ENCODE peak calls at places on chromosome 4, in ten cellular contexts. S, I, O, E, J, W, C, H, N and B are unnamed samples.

GRCh38 chr4:128393111-128393704 is 105.6 kb upstream of the PGRMC2 start:
- DNase-seq in W (peak; percentile 79), S (peak; percentile 18), H (peak; percentile 22), J (no peak), I (no peak), E (no peak), C (no peak), N (peak; percentile 60), O (no peak), B (no peak)

GRCh38 chr4:126267689-126268088 is 952.9 kb downstream of the FAT4 start:
- DNase-seq in E (no peak), I (no peak), O (no peak), J (no peak), H (peak; percentile 55), S (no peak), W (peak; percentile 54), N (peak; percentile 34), C (no peak), B (no peak)

GRCh38 chr4:2935762-2936743 is 27.2 kb downstream of the NOP14 start:
- DNase-seq in S (no peak), H (peak; percentile 95), N (peak; percentile 61), I (no peak), W (peak; percentile 77), J (peak; percentile 77), C (no peak), O (peak; percentile 45), E (no peak), B (no peak)

GRCh38 chr4:88613417-88613875 is 21.2 kb downstream of the HERC3 start:
- DNase-seq in W (no peak), E (peak; percentile 72), J (peak; percentile 5), S (peak; percentile 12), I (no peak), H (peak; percentile 55), C (peak; percentile 16), N (no peak), O (no peak), B (no peak)

GRCh38 chr4:139050436-139050835 is 34.9 kb downstream of the NOCT start:
- DNase-seq in E (no peak), N (peak; percentile 60), W (peak; percentile 56), I (no peak), S (no peak), J (no peak), H (no peak), O (no peak), C (no peak), B (no peak)

GRCh38 chr4:87005690-87006461 is 71.1 kb downstream of the AFF1 start:
- DNase-seq in I (no peak), N (peak; percentile 25), W (no peak), J (no peak), E (peak; percentile 42), C (no peak), H (no peak), O (no peak), S (peak; percentile 9), B (no peak)

GRCh38 chr4:108060164-108060563 is 70.5 kb downstream of the HADH start:
- DNase-seq in O (no peak), C (no peak), S (peak; percentile 6), W (peak; percentile 38), I (no peak), H (peak; percentile 49), E (no peak), J (peak; percentile 8), N (peak; percentile 48), B (no peak)

GRCh38 chr4:129043523-129043922 is 49.8 kb downstream of the SCLT1 start:
- DNase-seq in I (no peak), W (peak; percentile 46), C (no peak), O (no peak), N (peak; percentile 51), S (no peak), E (no peak), H (peak; percentile 13), J (no peak), B (no peak)